ENCODE peak calls at places on chromosomes 5 and 9, in four cellular contexts. One of them, this sample, is unnamed.

GRCh38 chr5:445591-445990 is 2.6 kb downstream of the EXOC3 start:
- DNase-seq in body of pancreas: no peak
- DNase-seq in tibial nerve: no peak
- DNase-seq in adrenal gland: no peak
- DNase-seq in this sample: no peak

GRCh38 chr5:79729686-79730085 is 40.0 kb downstream of the CMYA5 start:
- DNase-seq in body of pancreas: no peak
- DNase-seq in tibial nerve: no peak
- DNase-seq in adrenal gland: no peak
- DNase-seq in this sample: no peak

GRCh38 chr5:40410231-40410861 is 269.4 kb upstream of the PTGER4 start:
- DNase-seq in body of pancreas: no peak
- DNase-seq in tibial nerve: no peak
- DNase-seq in adrenal gland: no peak
- DNase-seq in this sample: no peak

GRCh38 chr9:131627326-131627845 is 82.1 kb downstream of the PRRT1B start:
- DNase-seq in body of pancreas: no peak
- DNase-seq in tibial nerve: no peak
- DNase-seq in adrenal gland: no peak
- DNase-seq in this sample: no peak

GRCh38 chr5:169168288-169168687 is 132.7 kb downstream of the SLIT3 start:
- DNase-seq in body of pancreas: no peak
- DNase-seq in tibial nerve: no peak
- DNase-seq in adrenal gland: no peak
- DNase-seq in this sample: no peak

GRCh38 chr5:39415186-39415585 is 9.6 kb downstream of the DAB2 start:
- DNase-seq in body of pancreas: no peak
- DNase-seq in tibial nerve: no peak
- DNase-seq in adrenal gland: no peak
- DNase-seq in this sample: no peak

GRCh38 chr5:52786937-52787599 is 648 bp upstream of the ITGA1 start:
- DNase-seq in body of pancreas: peak
- DNase-seq in tibial nerve: no peak
- DNase-seq in adrenal gland: no peak
- DNase-seq in this sample: no peak

GRCh38 chr5:74579215-74579614 is 61.3 kb downstream of the ENC1 start:
- DNase-seq in body of pancreas: no peak
- DNase-seq in tibial nerve: no peak
- DNase-seq in adrenal gland: no peak
- DNase-seq in this sample: no peak

GRCh38 chr9:116721944-116722343 is 34.8 kb downstream of the TRIM32 start:
- DNase-seq in body of pancreas: no peak
- DNase-seq in tibial nerve: no peak
- DNase-seq in adrenal gland: no peak
- DNase-seq in this sample: no peak

GRCh38 chr9:16254674-16255073 is 615.8 kb downstream of the BNC2 start:
- DNase-seq in body of pancreas: no peak
- DNase-seq in tibial nerve: no peak
- DNase-seq in adrenal gland: no peak
- DNase-seq in this sample: peak

GRCh38 chr5:109516385-109516784 is 106.6 kb upstream of the PJA2 start:
- DNase-seq in body of pancreas: no peak
- DNase-seq in tibial nerve: no peak
- DNase-seq in adrenal gland: no peak
- DNase-seq in this sample: no peak

GRCh38 chr5:53831496-53831895 is 271.1 kb downstream of the NDUFS4 start:
- DNase-seq in body of pancreas: no peak
- DNase-seq in tibial nerve: no peak
- DNase-seq in adrenal gland: no peak
- DNase-seq in this sample: no peak

GRCh38 chr9:71285191-71285656 is 163.8 kb upstream of the TRPM3 start:
- DNase-seq in body of pancreas: peak
- DNase-seq in tibial nerve: peak
- DNase-seq in adrenal gland: peak
- DNase-seq in this sample: no peak

GRCh38 chr5:14929293-14930065 is 57.9 kb upstream of the ANKH start:
- DNase-seq in body of pancreas: no peak
- DNase-seq in tibial nerve: no peak
- DNase-seq in adrenal gland: no peak
- DNase-seq in this sample: no peak

GRCh38 chr9:71487046-71487445 is 281.3 kb downstream of the CEMIP2 start:
- DNase-seq in body of pancreas: no peak
- DNase-seq in tibial nerve: peak
- DNase-seq in adrenal gland: no peak
- DNase-seq in this sample: peak

GRCh38 chr9:134437417-134438203 is 111.4 kb downstream of the RXRA start:
- DNase-seq in body of pancreas: no peak
- DNase-seq in tibial nerve: no peak
- DNase-seq in adrenal gland: no peak
- DNase-seq in this sample: no peak

GRCh38 chr5:74085782-74086181 is 459.8 kb downstream of the ARHGEF28 start:
- DNase-seq in body of pancreas: no peak
- DNase-seq in tibial nerve: no peak
- DNase-seq in adrenal gland: no peak
- DNase-seq in this sample: no peak

GRCh38 chr9:96186601-96187011 is 115.4 kb downstream of the HSD17B3 start:
- DNase-seq in body of pancreas: peak
- DNase-seq in tibial nerve: no peak
- DNase-seq in adrenal gland: no peak
- DNase-seq in this sample: no peak

GRCh38 chr5:113293068-113293571 is 141.7 kb downstream of the TSSK1B start:
- DNase-seq in body of pancreas: no peak
- DNase-seq in tibial nerve: no peak
- DNase-seq in adrenal gland: no peak
- DNase-seq in this sample: no peak

GRCh38 chr5:138650999-138651766 is 76.0 kb upstream of the HSPA9 start:
- DNase-seq in body of pancreas: no peak
- DNase-seq in tibial nerve: no peak
- DNase-seq in adrenal gland: no peak
- DNase-seq in this sample: no peak

GRCh38 chr9:7153566-7153965 is 395.8 kb downstream of the KDM4C start:
- DNase-seq in body of pancreas: no peak
- DNase-seq in tibial nerve: no peak
- DNase-seq in adrenal gland: no peak
- DNase-seq in this sample: no peak

GRCh38 chr5:179802950-179803562 is 3.6 kb downstream of the MGAT4B start:
- DNase-seq in body of pancreas: no peak
- DNase-seq in tibial nerve: no peak
- DNase-seq in adrenal gland: no peak
- DNase-seq in this sample: no peak

GRCh38 chr9:112311497-112311896 is 21.9 kb downstream of the PTBP3 start:
- DNase-seq in body of pancreas: no peak
- DNase-seq in tibial nerve: no peak
- DNase-seq in adrenal gland: no peak
- DNase-seq in this sample: no peak

GRCh38 chr9:134046894-134047681 is 20.7 kb downstream of the BRD3 start:
- DNase-seq in body of pancreas: no peak
- DNase-seq in tibial nerve: no peak
- DNase-seq in adrenal gland: no peak
- DNase-seq in this sample: no peak

GRCh38 chr5:111758284-111758628 is 1.3 kb upstream of the NREP start:
- DNase-seq in body of pancreas: no peak
- DNase-seq in tibial nerve: no peak
- DNase-seq in adrenal gland: no peak
- DNase-seq in this sample: no peak

GRCh38 chr5:111756701-111757581 is at the start of gene NREP:
- DNase-seq in body of pancreas: peak
- DNase-seq in tibial nerve: peak
- DNase-seq in adrenal gland: peak
- DNase-seq in this sample: peak

GRCh38 chr5:111755942-111756353 is 1.0 kb downstream of the NREP start:
- DNase-seq in body of pancreas: no peak
- DNase-seq in tibial nerve: no peak
- DNase-seq in adrenal gland: no peak
- DNase-seq in this sample: no peak

GRCh38 chr5:111755264-111755941 is 1.6 kb downstream of the NREP start:
- DNase-seq in body of pancreas: no peak
- DNase-seq in tibial nerve: no peak
- DNase-seq in adrenal gland: no peak
- DNase-seq in this sample: no peak

GRCh38 chr5:111757582-111758283 is 739 bp upstream of the NREP start:
- DNase-seq in body of pancreas: peak
- DNase-seq in tibial nerve: peak
- DNase-seq in adrenal gland: peak
- DNase-seq in this sample: peak
- TF ChIP-seq CTCF in body of pancreas: no peak
- TF ChIP-seq CTCF in tibial nerve: no peak
- TF ChIP-seq CTCF in adrenal gland: no peak
- TF ChIP-seq CTCF in this sample: no peak

GRCh38 chr9:110440161-110440560 is 102.5 kb upstream of the TXNDC8 start:
- DNase-seq in body of pancreas: no peak
- DNase-seq in tibial nerve: no peak
- DNase-seq in adrenal gland: no peak
- DNase-seq in this sample: no peak
- H3K4me3 ChIP-seq in body of pancreas: no peak
- H3K4me3 ChIP-seq in tibial nerve: no peak
- H3K4me3 ChIP-seq in adrenal gland: no peak
- H3K4me3 ChIP-seq in this sample: no peak

DNA sequence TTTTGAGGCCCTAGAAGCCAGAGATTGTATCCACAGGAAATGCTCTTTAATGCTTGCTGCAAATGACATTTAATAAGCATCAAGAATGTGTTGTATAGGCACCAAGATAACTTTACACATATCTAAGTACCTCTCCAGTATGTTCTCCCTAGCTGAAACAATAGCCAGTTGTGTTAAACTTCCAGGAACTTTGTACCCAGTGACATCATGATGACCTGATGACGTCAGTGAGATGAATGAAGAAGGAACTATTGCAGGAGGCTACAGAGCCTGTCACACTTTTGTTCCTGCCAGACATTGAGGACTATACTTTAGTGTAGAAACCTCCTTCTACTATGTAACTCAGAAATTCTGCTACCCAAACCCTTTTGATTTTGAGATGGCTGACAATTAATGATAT is 129.8 kb downstream of the CD180 start:
- DNase-seq in body of pancreas: no peak
- DNase-seq in tibial nerve: no peak
- DNase-seq in adrenal gland: no peak
- DNase-seq in this sample: no peak
- TF ChIP-seq POLR2A in body of pancreas: no peak
- TF ChIP-seq POLR2A in tibial nerve: no peak
- TF ChIP-seq POLR2A in adrenal gland: no peak
- TF ChIP-seq POLR2A in this sample: no peak

GRCh38 chr9:124349267-124349666 is 66.0 kb downstream of the PSMB7 start:
- DNase-seq in body of pancreas: no peak
- DNase-seq in tibial nerve: no peak
- DNase-seq in adrenal gland: no peak
- DNase-seq in this sample: no peak

GRCh38 chr9:124348363-124348762 is 66.9 kb downstream of the PSMB7 start:
- DNase-seq in body of pancreas: no peak
- DNase-seq in tibial nerve: no peak
- DNase-seq in adrenal gland: no peak
- DNase-seq in this sample: no peak

GRCh38 chr9:124348831-124349230 is 66.4 kb downstream of the PSMB7 start:
- DNase-seq in body of pancreas: no peak
- DNase-seq in tibial nerve: no peak
- DNase-seq in adrenal gland: no peak
- DNase-seq in this sample: no peak

GRCh38 chr9:124347206-124347967 is 67.9 kb downstream of the PSMB7 start:
- DNase-seq in body of pancreas: no peak
- DNase-seq in tibial nerve: no peak
- DNase-seq in adrenal gland: peak
- DNase-seq in this sample: no peak

DNA sequence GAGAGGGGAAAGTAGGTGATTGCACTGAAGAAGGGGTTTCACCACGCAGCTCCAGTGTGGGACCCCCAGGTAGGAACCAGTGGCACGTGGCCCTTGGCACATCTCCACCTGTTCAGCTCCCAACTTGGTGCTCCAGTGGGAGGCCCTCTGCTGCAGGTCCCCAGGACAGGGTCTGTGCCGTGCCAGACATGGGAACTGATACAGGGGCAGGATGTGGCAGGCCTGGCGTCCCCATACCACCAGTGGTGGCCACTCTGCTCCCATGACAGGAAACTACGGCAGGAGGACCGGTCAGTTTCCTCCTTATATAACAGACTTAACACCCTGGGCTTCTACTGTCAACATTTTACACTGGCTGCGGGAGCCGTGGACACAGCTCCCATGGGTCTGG is 67.3 kb downstream of the PSMB7 start:
- DNase-seq in body of pancreas: no peak
- DNase-seq in tibial nerve: no peak
- DNase-seq in adrenal gland: no peak
- DNase-seq in this sample: no peak
- TF ChIP-seq CTCF in body of pancreas: no peak
- TF ChIP-seq CTCF in tibial nerve: no peak
- TF ChIP-seq CTCF in adrenal gland: no peak
- TF ChIP-seq CTCF in this sample: no peak

GRCh38 chr5:43309122-43309521 is 4.1 kb downstream of the HMGCS1 start:
- DNase-seq in body of pancreas: no peak
- DNase-seq in tibial nerve: no peak
- DNase-seq in adrenal gland: no peak
- DNase-seq in this sample: no peak
- H3K4me3 ChIP-seq in body of pancreas: no peak
- H3K4me3 ChIP-seq in tibial nerve: no peak
- H3K4me3 ChIP-seq in adrenal gland: no peak
- H3K4me3 ChIP-seq in this sample: no peak

GRCh38 chr5:69167488-69167845 is 517 bp downstream of the CCNB1 start:
- DNase-seq in body of pancreas: no peak
- DNase-seq in tibial nerve: no peak
- DNase-seq in adrenal gland: no peak
- DNase-seq in this sample: no peak

GRCh38 chr5:69170969-69171368 is 4.0 kb downstream of the CCNB1 start:
- DNase-seq in body of pancreas: no peak
- DNase-seq in tibial nerve: no peak
- DNase-seq in adrenal gland: no peak
- DNase-seq in this sample: no peak

GRCh38 chr5:69166686-69167487 is at the start of gene CCNB1:
- DNase-seq in body of pancreas: peak
- DNase-seq in tibial nerve: peak
- DNase-seq in adrenal gland: peak
- DNase-seq in this sample: peak
- TF ChIP-seq POLR2A in body of pancreas: peak
- TF ChIP-seq POLR2A in tibial nerve: peak
- TF ChIP-seq POLR2A in adrenal gland: peak
- TF ChIP-seq POLR2A in this sample: no peak

GRCh38 chr5:58891072-58891970 is 308.4 kb downstream of the RAB3C start:
- DNase-seq in body of pancreas: peak
- DNase-seq in tibial nerve: peak
- DNase-seq in adrenal gland: peak
- DNase-seq in this sample: peak
- TF ChIP-seq CTCF in body of pancreas: peak
- TF ChIP-seq CTCF in tibial nerve: peak
- TF ChIP-seq CTCF in adrenal gland: peak
- TF ChIP-seq CTCF in this sample: no peak

DNA sequence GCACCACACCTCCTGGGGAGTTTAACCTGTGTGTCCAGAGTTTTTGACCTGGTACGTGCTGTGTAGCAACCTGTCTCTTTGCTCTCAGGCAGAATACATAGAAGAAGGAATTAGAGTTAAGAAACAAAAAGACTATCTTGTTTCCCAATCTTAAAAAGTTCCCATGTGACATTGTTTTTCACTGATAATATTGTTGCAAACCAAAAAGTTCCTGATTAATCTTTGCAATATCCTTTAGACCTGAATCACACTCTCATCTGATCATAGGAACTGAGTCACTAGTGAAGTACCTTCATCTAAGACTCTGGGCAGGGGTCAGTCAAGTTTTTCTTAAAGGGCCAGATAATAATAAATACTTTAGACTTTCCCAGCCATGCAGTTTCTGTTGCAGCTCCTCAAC is 35.1 kb downstream of the BASP1 start:
- DNase-seq in body of pancreas: no peak
- DNase-seq in tibial nerve: no peak
- DNase-seq in adrenal gland: no peak
- DNase-seq in this sample: no peak
- H3K4me3 ChIP-seq in body of pancreas: no peak
- H3K4me3 ChIP-seq in tibial nerve: no peak
- H3K4me3 ChIP-seq in adrenal gland: no peak
- H3K4me3 ChIP-seq in this sample: no peak